ENCODE peak calls at places on chromosomes 13 and 19, in nine cellular contexts. Y is stomach, F is ovary, C is sigmoid colon, Q is esophagus muscularis mucosa, B is H1, A is GM12878, D is transverse colon, W is SK-N-SH. L is an unnamed sample.

GRCh38 chr13:112828756-112829155 is 138.9 kb downstream of the ATP11A start:
- DNase-seq in Y (no peak), F (no peak), C (peak; percentile 57), Q (no peak), B (no peak), A (no peak), D (no peak), W (no peak), L (no peak)

GRCh38 chr13:52644108-52644507 is 1.9 kb downstream of the HNRNPA1L2 start:
- DNase-seq in Y (no peak), F (no peak), C (no peak), Q (no peak), B (no peak), A (no peak), D (no peak), W (no peak), L (no peak)

GRCh38 chr13:82833928-82834327 is 1048.3 kb downstream of the SLITRK1 start:
- DNase-seq in Y (no peak), F (no peak), C (no peak), Q (no peak), B (no peak), A (no peak), D (no peak), W (no peak), L (no peak)

GRCh38 chr13:41179593-41180250 is 14.6 kb downstream of the KBTBD7 start:
- DNase-seq in Y (no peak), F (no peak), C (no peak), Q (no peak), B (no peak), A (no peak), D (no peak), W (no peak), L (no peak)

GRCh38 chr13:57030671-57031070 is 110.0 kb upstream of the PRR20A start:
- DNase-seq in Y (no peak), F (no peak), C (no peak), Q (no peak), B (no peak), A (no peak), D (no peak), W (no peak), L (no peak)

GRCh38 chr19:35266149-35266903 is 2.4 kb upstream of the USF2 start:
- DNase-seq in Y (no peak), F (peak; percentile 46), C (no peak), Q (no peak), B (no peak), A (no peak), D (peak; percentile 8), W (no peak), L (no peak)

GRCh38 chr13:44132710-44133109 is 240.9 kb upstream of the SERP2 start:
- DNase-seq in Y (peak; percentile 64), F (no peak), C (peak; percentile 74), Q (no peak), B (no peak), A (no peak), D (peak; percentile 21), W (no peak), L (peak; percentile 10)

GRCh38 chr19:51271015-51271600 is 20.2 kb downstream of the SIGLECL1 start:
- DNase-seq in Y (no peak), F (no peak), C (no peak), Q (no peak), B (peak; percentile 47), A (no peak), D (no peak), W (peak; percentile 47), L (no peak)

GRCh38 chr19:43532571-43532961 is 422 bp upstream of the ZNF575 start:
- DNase-seq in Y (peak; percentile 73), F (peak; percentile 68), C (peak; percentile 80), Q (no peak), B (no peak), A (no peak), D (peak; percentile 82), W (peak; percentile 59), L (no peak)

GRCh38 chr19:51394045-51394836 is 3.9 kb upstream of the C19orf84 start:
- DNase-seq in Y (peak; percentile 92), F (peak; percentile 86), C (peak; percentile 97), Q (peak; percentile 98), B (peak; percentile 94), A (peak; percentile 99), D (peak; percentile 93), W (peak; percentile 92), L (peak; percentile 94)

GRCh38 chr13:109271991-109272454 is 514.4 kb downstream of the IRS2 start:
- DNase-seq in Y (no peak), F (no peak), C (no peak), Q (no peak), B (no peak), A (no peak), D (no peak), W (no peak), L (no peak)

GRCh38 chr13:44013666-44014291 is 134.1 kb downstream of the LACC1 start:
- DNase-seq in Y (no peak), F (no peak), C (no peak), Q (no peak), B (no peak), A (no peak), D (no peak), W (no peak), L (no peak)

GRCh38 chr13:99703908-99704307 is 202.6 kb downstream of the TM9SF2 start:
- DNase-seq in Y (no peak), F (no peak), C (no peak), Q (no peak), B (no peak), A (no peak), D (no peak), W (no peak), L (no peak)

GRCh38 chr13:43141685-43142084 is 118.3 kb downstream of the DNAJC15 start:
- DNase-seq in Y (no peak), F (no peak), C (no peak), Q (no peak), B (no peak), A (no peak), D (no peak), W (no peak), L (no peak)

GRCh38 chr19:42130254-42130573 is 2.0 kb downstream of the POU2F2 start:
- DNase-seq in Y (no peak), F (no peak), C (no peak), Q (no peak), B (no peak), A (peak; percentile 51), D (no peak), W (no peak), L (no peak)

GRCh38 chr19:42131149-42132029 is 857 bp downstream of the POU2F2 start:
- DNase-seq in Y (no peak), F (no peak), C (no peak), Q (no peak), B (no peak), A (no peak), D (no peak), W (no peak), L (no peak)

GRCh38 chr19:42132030-42132628 is at the start of gene POU2F2:
- DNase-seq in Y (peak; percentile 54), F (no peak), C (no peak), Q (no peak), B (peak; percentile 69), A (peak; percentile 41), D (peak; percentile 81), W (no peak), L (no peak)

GRCh38 chr19:42126565-42126964 is 5.7 kb downstream of the POU2F2 start:
- DNase-seq in Y (no peak), F (no peak), C (no peak), Q (no peak), B (no peak), A (peak; percentile 42), D (no peak), W (no peak), L (no peak)

DNA sequence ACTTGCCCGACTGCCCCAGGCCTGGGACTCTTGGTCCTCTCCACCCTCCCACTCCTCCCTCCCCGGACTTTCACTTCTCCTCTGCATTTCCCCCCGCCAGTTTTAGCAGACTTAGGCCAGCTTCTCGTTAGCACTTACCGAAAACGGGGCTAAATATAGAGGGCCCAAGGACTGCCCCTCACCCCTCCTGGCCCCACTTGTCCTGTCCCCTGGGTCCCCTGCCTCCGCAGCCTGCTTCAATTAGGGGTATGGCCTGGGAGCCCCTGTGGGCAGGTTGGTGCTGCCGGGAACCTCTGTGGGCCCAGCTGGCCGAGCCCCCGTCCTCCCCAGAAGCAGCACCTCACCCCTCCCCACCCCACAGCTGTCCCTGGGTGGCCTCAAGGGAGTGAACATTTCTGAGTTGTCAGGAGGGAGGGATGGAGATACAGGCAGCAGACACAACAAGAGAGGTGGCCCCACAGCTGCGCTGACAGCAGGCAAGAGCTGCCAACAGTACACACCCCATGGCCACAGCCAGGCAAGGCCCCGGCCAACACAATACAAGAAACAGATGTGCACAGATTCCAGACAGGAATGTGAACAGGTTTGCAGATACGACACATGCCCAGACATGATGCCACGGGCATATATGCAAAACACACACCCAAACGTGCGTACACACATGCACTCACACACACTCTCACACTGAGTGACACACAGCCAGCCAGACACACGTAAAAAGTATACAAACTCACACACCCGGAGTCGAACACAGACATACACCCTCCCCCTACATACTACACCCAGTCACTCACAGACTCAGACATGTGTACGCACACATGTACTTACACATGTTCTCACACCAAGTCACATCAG is 2.6 kb downstream of the POU2F2 start:
- DNase-seq in Y (peak; percentile 29), F (no peak), C (no peak), Q (no peak), B (no peak), A (peak; percentile 93), D (peak; percentile 75), W (peak; percentile 84), L (peak; percentile 31)
- H3K27me3 ChIP-seq in Y (peaks cover 5% of the 10 kb centered on the region), F (no peaks in the 10 kb centered on the region), C (peaks cover 26% of the 10 kb centered on the region), Q (no peaks in the 10 kb centered on the region), B (peaks cover 12% of the 10 kb centered on the region), A (no peaks in the 10 kb centered on the region), D (peaks cover 22% of the 10 kb centered on the region), W (no peaks in the 10 kb centered on the region), L (no peaks in the 10 kb centered on the region)

GRCh38 chr19:16901491-16902175 is 12.8 kb downstream of the F2RL3 start:
- DNase-seq in Y (no peak), F (no peak), C (no peak), Q (no peak), B (no peak), A (no peak), D (no peak), W (peak; percentile 51), L (no peak)
- TF ChIP-seq CTCF in Y (no peak), F (no peak), C (no peak), Q (no peak), B (no peak), A (no peak), D (no peak), W (no peak), L (no peak)

GRCh38 chr13:81017525-81018152 is 676.7 kb upstream of the SPRY2 start:
- DNase-seq in Y (no peak), F (no peak), C (no peak), Q (no peak), B (no peak), A (no peak), D (no peak), W (peak; percentile 44), L (no peak)
- TF ChIP-seq EP300 in Y (no peak), F (no peak), C (no peak), Q (no peak), B (no peak), A (no peak), D (no peak), W (no peak), L (no peak)

GRCh38 chr13:110426745-110427144 is 119.7 kb downstream of the COL4A2 start:
- DNase-seq in Y (no peak), F (no peak), C (no peak), Q (no peak), B (no peak), A (no peak), D (no peak), W (no peak), L (no peak)
- H3K27me3 ChIP-seq in Y (no peaks in the 10 kb centered on the region), F (no peaks in the 10 kb centered on the region), C (no peaks in the 10 kb centered on the region), Q (no peaks in the 10 kb centered on the region), B (no peaks in the 10 kb centered on the region), A (peaks cover 4% of the 10 kb centered on the region), D (peaks cover 6% of the 10 kb centered on the region), W (no peaks in the 10 kb centered on the region), L (no peaks in the 10 kb centered on the region)

L was measured in tibial nerve.